ENCODE peak calls at places on chromosomes 4 and X, in ten cellular contexts. H, P, A, T, E, F, Y, M, W and J are unnamed samples.

GRCh38 chrX:91080822-91081221 is 353.8 kb upstream of the PABPC5 start:
- DNase-seq in Y (no peak), A (no peak), F (no peak), W (no peak), M (no peak), T (no peak), E (no peak), P (no peak), H (no peak), J (no peak)

GRCh38 chr4:7200801-7201200 is 8.5 kb downstream of the SORCS2 start:
- DNase-seq in T (no peak), H (no peak), P (no peak), W (no peak), Y (no peak), A (no peak), E (no peak), F (no peak), M (no peak), J (no peak)

GRCh38 chr4:148951346-148951745 is 509.1 kb upstream of the NR3C2 start:
- DNase-seq in H (no peak), A (no peak), E (no peak), P (peak), Y (peak), T (no peak), W (no peak), M (no peak), F (no peak), J (no peak)

GRCh38 chrX:96425204-96425603 is 259.4 kb upstream of the DIAPH2 start:
- DNase-seq in E (no peak), A (no peak), F (no peak), M (no peak), Y (no peak), T (no peak), H (no peak), W (no peak), P (no peak), J (peak)

GRCh38 chrX:30973784-30974427 is 84.9 kb upstream of the TAB3 start:
- DNase-seq in H (no peak), Y (no peak), W (no peak), E (no peak), F (no peak), M (no peak), P (no peak), T (no peak), A (no peak), J (no peak)

GRCh38 chrX:111013778-111014455 is 82.1 kb upstream of the PAK3 start:
- DNase-seq in P (no peak), A (no peak), F (no peak), T (no peak), H (no peak), Y (no peak), E (no peak), M (no peak), W (no peak), J (no peak)

GRCh38 chrX:153818571-153819397 is 11.6 kb downstream of the PDZD4 start:
- DNase-seq in A (no peak), Y (no peak), M (no peak), T (peak), E (no peak), P (peak), F (no peak), H (peak), W (no peak), J (no peak)

GRCh38 chr4:92198711-92199110 is 105.1 kb upstream of the GRID2 start:
- DNase-seq in H (peak), A (no peak), Y (peak), E (no peak), W (no peak), M (no peak), F (no peak), P (no peak), T (no peak), J (peak)

GRCh38 chr4:118351851-118352827 is 664 bp downstream of the PRSS12 start:
- DNase-seq in T (peak), F (no peak), E (peak), M (no peak), W (peak), A (peak), Y (peak), P (peak), H (peak), J (peak)

GRCh38 chrX:46327229-46328081 is 217.8 kb downstream of the ZNF674 start:
- DNase-seq in M (peak), W (no peak), Y (peak), E (no peak), A (peak), P (peak), F (peak), H (peak), T (peak), J (peak)

GRCh38 chrX:10011261-10011931 is 44.2 kb downstream of the CLDN34 start:
- DNase-seq in Y (no peak), M (no peak), F (no peak), P (no peak), W (no peak), E (no peak), T (no peak), H (no peak), A (no peak), J (peak)

DNA sequence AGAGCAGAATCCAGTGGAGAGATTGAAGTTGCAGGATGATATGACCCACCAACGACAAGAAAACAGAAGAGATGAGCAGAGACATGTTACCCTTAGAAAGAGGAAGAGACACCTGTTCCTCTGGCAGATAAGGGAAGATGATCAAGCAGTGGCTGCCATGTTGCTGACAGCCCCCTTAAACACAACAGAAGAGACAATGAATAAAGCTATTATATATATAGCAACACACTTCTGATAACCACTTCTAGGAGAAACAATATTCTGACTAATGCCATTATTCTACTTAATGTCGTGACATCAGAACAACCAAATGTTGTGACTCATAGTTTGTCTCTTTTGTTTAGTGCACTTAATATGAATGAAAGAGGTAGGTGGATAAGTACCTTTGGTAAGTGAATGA is 44.9 kb downstream of the SH3RF1 start:
- DNase-seq in F (no peak), H (peak), M (no peak), W (no peak), Y (peak), A (peak), E (no peak), T (no peak), P (no peak), J (peak)
- H3K4me3 ChIP-seq in F (no peak), H (no peak), M (no peak), W (no peak), Y (no peak), A (peak), E (no peak), T (no peak), P (no peak), J (no peak)

GRCh38 chr4:19038231-19038630 is 1016.7 kb upstream of the LCORL start:
- DNase-seq in T (no peak), P (no peak), E (no peak), A (no peak), Y (no peak), M (no peak), W (no peak), H (no peak), F (no peak), J (no peak)
- TF ChIP-seq CTCF in T (no peak), P (no peak), E (no peak), A (no peak), Y (no peak), M (no peak), W (no peak), H (no peak), F (no peak), J (no peak)

DNA sequence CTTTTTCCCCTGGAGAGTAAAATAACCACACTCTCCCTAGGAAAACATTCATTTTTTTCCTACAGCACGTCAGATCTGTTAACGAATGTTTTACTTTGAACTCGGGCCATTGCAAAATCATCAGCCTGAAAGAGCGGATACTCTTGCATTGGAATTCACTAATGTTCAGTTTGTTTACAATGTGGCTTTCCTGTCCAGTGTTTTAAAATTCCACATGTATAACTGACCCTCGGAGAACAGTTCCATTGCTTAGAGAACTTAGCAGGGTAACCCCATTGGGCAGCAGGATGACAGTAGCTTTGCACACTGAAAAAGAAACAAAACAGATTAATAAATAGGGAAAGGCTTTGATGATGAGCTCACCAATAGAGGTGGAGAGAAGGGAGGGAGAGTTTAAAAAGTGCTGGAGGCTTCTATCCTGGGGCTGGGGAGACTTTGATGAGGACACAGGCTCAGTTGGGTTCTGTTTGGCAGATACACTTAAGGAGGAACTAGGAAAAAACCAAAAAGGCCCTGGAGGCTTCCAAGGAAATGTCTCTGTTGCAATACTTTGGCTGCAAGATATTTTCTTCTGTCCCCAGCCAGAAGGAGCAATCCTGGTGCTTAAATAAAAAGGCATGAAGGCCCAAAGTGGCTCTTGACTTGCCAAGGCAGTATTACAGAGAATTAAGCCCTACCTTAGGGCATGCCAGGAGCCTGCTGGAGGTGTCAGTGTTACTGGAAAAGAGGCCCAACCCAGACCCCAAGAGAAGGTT is 143.1 kb downstream of the ARSF start:
- DNase-seq in F (peak), Y (no peak), E (no peak), W (no peak), P (peak), H (peak), M (peak), T (no peak), A (no peak), J (peak)
- H3K4me3 ChIP-seq in F (no peak), Y (no peak), E (no peak), W (no peak), P (no peak), H (no peak), M (no peak), T (no peak), A (no peak), J (no peak)

GRCh38 chrX:25034889-25035288 is 19.1 kb upstream of the ARX start:
- DNase-seq in T (no peak), F (no peak), P (no peak), H (peak), W (no peak), Y (no peak), A (no peak), M (peak), E (no peak), J (peak)
- TF ChIP-seq CTCF in T (no peak), F (no peak), P (peak), H (peak), W (peak), Y (peak), A (peak), M (peak), E (no peak), J (peak)

DNA sequence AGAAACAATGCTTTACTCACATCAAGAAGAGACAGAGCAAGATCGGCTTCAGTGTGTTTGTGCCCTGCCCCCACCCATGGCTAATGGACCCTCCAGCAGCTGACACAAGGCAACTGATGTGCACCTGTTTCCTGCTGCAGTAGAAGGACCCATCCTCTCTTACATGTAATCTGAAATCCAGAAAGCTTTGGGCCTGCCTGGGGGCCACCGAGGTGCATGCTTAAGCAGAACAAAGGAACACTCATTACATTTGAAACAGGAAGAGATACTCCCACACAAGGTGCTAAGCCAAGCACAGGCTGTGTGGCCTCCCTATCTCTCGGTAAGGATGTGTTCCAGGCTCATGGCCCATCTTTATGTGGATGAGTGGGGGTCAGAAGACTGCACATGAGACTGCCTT is 338.0 kb downstream of the SPOCK3 start:
- DNase-seq in E (no peak), W (peak), Y (no peak), F (no peak), P (no peak), T (no peak), A (no peak), H (no peak), M (no peak), J (peak)
- H3K4me3 ChIP-seq in E (no peak), W (no peak), Y (no peak), F (no peak), P (no peak), T (no peak), A (no peak), H (no peak), M (no peak), J (no peak)

GRCh38 chr4:83905952-83906351 is 370.0 kb downstream of the GPAT3 start:
- DNase-seq in Y (no peak), A (no peak), F (no peak), P (no peak), H (peak), W (no peak), M (no peak), T (no peak), E (no peak), J (no peak)
- TF ChIP-seq CTCF in Y (no peak), A (peak), F (no peak), P (peak), H (no peak), W (peak), M (no peak), T (peak), E (no peak), J (peak)

GRCh38 chr4:157222764-157223145 is 2.2 kb downstream of the GRIA2 start:
- DNase-seq in Y (no peak), E (no peak), P (no peak), T (no peak), H (no peak), M (no peak), W (no peak), A (no peak), F (no peak), J (no peak)
- H3K4me3 ChIP-seq in Y (peak), E (peak), P (peak), T (peak), H (peak), M (peak), W (no peak), A (no peak), F (no peak), J (peak)

DNA sequence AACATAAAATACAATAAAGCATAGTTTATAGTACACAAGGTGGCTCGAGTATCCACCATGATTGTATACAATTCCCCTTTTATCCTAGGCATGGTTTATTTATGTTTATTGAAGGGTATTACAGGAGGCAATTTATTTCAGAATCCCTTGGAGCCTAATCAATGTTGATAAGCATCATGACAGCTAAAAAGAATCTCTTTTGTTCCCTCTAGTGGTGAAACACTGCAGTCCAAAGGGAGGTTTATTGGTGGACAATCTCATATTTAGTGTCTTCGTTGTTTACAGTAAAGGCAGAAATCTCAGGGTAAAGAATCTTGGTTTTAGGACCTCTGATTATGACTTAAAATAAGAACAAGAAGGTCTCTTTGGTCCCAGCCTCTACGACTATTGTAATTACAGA is 1712.5 kb downstream of the C4orf33 start:
- DNase-seq in Y (peak), T (no peak), F (no peak), M (no peak), P (no peak), W (no peak), E (no peak), A (peak), H (no peak), J (peak)
- TF ChIP-seq CTCF in Y (peak), T (no peak), F (no peak), M (peak), P (peak), W (no peak), E (peak), A (peak), H (no peak), J (peak)

GRCh38 chrX:155070663-155070974 is 317 bp downstream of the CMC4 start:
- DNase-seq in M (no peak), E (no peak), Y (no peak), A (no peak), H (no peak), F (no peak), P (no peak), W (no peak), T (no peak), J (no peak)

GRCh38 chrX:155070975-155071693 is at the start of the genes BRCC3, CMC4 and MTCP1:
- DNase-seq in M (peak), W (peak), Y (peak), E (peak), F (peak), T (peak), P (peak), H (peak), A (peak), J (peak)

GRCh38 chrX:155070038-155070437 is 898 bp downstream of the CMC4 start:
- DNase-seq in H (peak), P (no peak), A (no peak), E (no peak), W (no peak), M (no peak), Y (no peak), T (no peak), F (no peak), J (no peak)

GRCh38 chrX:155069414-155069813 is 1.5 kb downstream of the CMC4 start:
- DNase-seq in T (no peak), H (no peak), F (no peak), A (no peak), E (no peak), M (no peak), Y (no peak), W (no peak), P (no peak), J (no peak)

DNA sequence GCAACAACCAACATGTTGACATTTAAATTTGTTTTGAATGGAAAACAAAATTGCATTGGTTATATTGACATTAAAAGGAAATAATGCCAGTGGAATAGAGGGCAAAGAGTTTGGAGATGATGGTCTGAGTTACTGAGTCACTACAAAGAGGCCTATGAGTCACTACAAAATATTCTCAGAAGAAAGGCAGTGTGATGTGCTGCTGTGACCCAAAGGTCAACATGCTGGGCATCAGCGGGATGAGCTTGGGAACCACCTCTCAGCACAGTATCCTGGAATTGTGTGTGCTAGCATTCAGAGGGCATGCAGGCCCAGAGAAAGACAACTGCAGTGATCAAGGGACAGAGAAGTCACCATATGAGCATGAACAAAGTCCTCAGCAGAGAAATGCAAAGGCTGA is 2.8 kb downstream of the CMC4 start:
- DNase-seq in E (no peak), T (no peak), Y (peak), H (peak), A (no peak), M (peak), F (no peak), P (no peak), W (no peak), J (peak)
- H3K4me3 ChIP-seq in E (no peak), T (no peak), Y (no peak), H (no peak), A (no peak), M (no peak), F (no peak), P (no peak), W (no peak), J (no peak)